ENCODE peak calls at places on chromosomes 2 and 18, in ten cellular contexts. A is thoracic aorta; U is CD8-positive, alpha-beta T cell; K is heart left ventricle; X is tibial artery; V is colonic mucosa; S is hepatocyte; G is cardiac muscle cell; L is endodermal cell; N is osteoblast. D is an unnamed sample. For H3K36me3, the result is how much of the 10 kb centered on the place peaks cover.

GRCh38 chr2:176583530-176584101 is 314.4 kb downstream of the MTX2 start:
- DNase-seq in A (no peak), U (no peak), K (no peak), X (no peak), V (no peak), S (no peak), G (no peak), L (no peak), N (no peak), D (no peak)

GRCh38 chr2:133303150-133303549 is 265.1 kb downstream of the NCKAP5 start:
- DNase-seq in A (no peak), U (no peak), K (no peak), X (no peak), V (no peak), S (no peak), G (no peak), L (no peak), N (no peak), D (no peak)

GRCh38 chr2:234038076-234038802 is 12.3 kb upstream of the SPP2 start:
- DNase-seq in A (no peak), U (no peak), K (no peak), X (no peak), V (no peak), S (no peak), G (no peak), L (no peak), N (no peak), D (no peak)

GRCh38 chr2:49210191-49210590 is 55.9 kb upstream of the FSHR start:
- DNase-seq in A (no peak), U (no peak), K (no peak), X (no peak), V (no peak), S (peak), G (no peak), L (peak), N (no peak), D (no peak)

GRCh38 chr2:45131587-45131986 is 122.3 kb upstream of the SIX2 start:
- DNase-seq in A (no peak), U (no peak), K (no peak), X (no peak), V (no peak), S (no peak), G (peak), L (no peak), N (peak), D (no peak)

GRCh38 chr2:175605989-175606841 is 395.9 kb downstream of the LNPK start:
- DNase-seq in A (no peak), U (no peak), K (no peak), X (no peak), V (no peak), S (peak), G (no peak), L (peak), N (no peak), D (peak)

GRCh38 chr2:175207741-175208438 is 26.4 kb upstream of the ATP5MC3 start:
- DNase-seq in A (no peak), U (no peak), K (peak), X (no peak), V (no peak), S (no peak), G (peak), L (no peak), N (no peak), D (no peak)

GRCh38 chr2:26528186-26528585 is 50.3 kb upstream of the OTOF start:
- DNase-seq in A (no peak), U (no peak), K (no peak), X (no peak), V (no peak), S (no peak), G (no peak), L (peak), N (peak), D (no peak)

GRCh38 chr2:74864728-74865722 is 31.1 kb downstream of the HK2 start:
- DNase-seq in A (no peak), U (no peak), K (no peak), X (no peak), V (no peak), S (no peak), G (peak), L (peak), N (peak), D (no peak)
- TF ChIP-seq CTCF in A (no peak), U (no peak), K (no peak), X (no peak), V (no peak), S (no peak), G (peak), L (peak), N (peak), D (no peak)

DNA sequence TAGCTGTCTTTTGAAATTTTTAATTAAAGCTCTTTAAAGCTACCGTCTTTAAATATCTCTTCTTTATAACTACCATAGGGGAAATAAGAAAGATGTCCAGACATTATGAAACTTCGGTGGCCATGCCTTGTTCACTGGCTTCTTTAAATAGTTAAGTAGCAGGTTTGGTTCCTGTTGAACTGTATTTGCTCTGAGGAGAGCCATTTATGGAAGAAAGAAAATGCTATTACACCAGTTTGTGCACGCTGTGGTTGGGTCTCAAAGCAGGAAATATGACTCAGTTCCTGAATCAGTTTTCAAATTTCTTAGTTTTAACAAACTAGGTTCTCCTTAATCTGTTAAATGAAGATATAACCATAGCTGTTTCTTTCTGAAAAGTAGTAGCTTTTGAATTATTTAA is 12.2 kb downstream of the ARPC2 start:
- DNase-seq in A (no peak), U (no peak), K (no peak), X (peak), V (no peak), S (no peak), G (peak), L (no peak), N (peak), D (no peak)
- H3K36me3 ChIP-seq in A (under half), U (under half), K (half or more), X (half or more), V (under half), S (under half), G (under half), L (half or more), N (half or more), D (half or more)

DNA sequence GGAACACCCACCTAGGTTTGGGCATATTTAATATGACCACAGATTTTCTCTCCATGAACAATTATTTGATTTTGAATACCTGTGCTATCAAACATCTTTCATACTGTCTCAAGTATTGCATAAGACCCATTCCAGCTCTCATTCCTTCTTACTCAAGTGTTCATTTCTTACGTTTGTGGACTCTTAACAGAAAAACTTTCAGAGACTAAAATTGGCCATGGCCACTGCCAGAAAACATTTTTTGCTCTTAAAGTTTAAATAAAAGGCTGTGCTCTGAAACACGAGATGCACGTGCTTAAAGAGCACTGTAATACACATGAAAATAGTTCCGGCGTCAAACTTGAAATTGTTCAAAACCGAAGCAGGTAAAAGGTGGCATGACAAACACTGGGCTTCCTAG is 89.3 kb downstream of the LIMS1 start:
- DNase-seq in A (no peak), U (no peak), K (no peak), X (no peak), V (no peak), S (no peak), G (no peak), L (no peak), N (no peak), D (no peak)
- H3K4me3 ChIP-seq in A (no peak), U (no peak), K (no peak), X (no peak), V (no peak), S (no peak), G (no peak), L (no peak), N (no peak), D (no peak)

GRCh38 chr18:28108801-28109200 is 68.1 kb downstream of the CDH2 start:
- DNase-seq in A (no peak), U (no peak), K (no peak), X (no peak), V (no peak), S (peak), G (peak), L (no peak), N (peak), D (no peak)
- TF ChIP-seq CTCF in A (no peak), U (no peak), K (no peak), X (no peak), V (no peak), S (peak), G (peak), L (peak), N (peak), D (no peak)

GRCh38 chr2:189559579-189560272 is 20.9 kb downstream of the SLC40A1 start:
- DNase-seq in A (no peak), U (no peak), K (peak), X (no peak), V (no peak), S (no peak), G (peak), L (no peak), N (no peak), D (no peak)

GRCh38 chr2:189560273-189560586 is 20.4 kb downstream of the SLC40A1 start:
- DNase-seq in A (no peak), U (no peak), K (no peak), X (no peak), V (no peak), S (no peak), G (no peak), L (no peak), N (no peak), D (no peak)

GRCh38 chr2:189557373-189557772 is 23.2 kb downstream of the SLC40A1 start:
- DNase-seq in A (no peak), U (no peak), K (no peak), X (no peak), V (no peak), S (no peak), G (no peak), L (no peak), N (no peak), D (no peak)

GRCh38 chr2:189558516-189559263 is 21.9 kb downstream of the SLC40A1 start:
- DNase-seq in A (no peak), U (no peak), K (no peak), X (no peak), V (no peak), S (no peak), G (no peak), L (no peak), N (no peak), D (no peak)

DNA sequence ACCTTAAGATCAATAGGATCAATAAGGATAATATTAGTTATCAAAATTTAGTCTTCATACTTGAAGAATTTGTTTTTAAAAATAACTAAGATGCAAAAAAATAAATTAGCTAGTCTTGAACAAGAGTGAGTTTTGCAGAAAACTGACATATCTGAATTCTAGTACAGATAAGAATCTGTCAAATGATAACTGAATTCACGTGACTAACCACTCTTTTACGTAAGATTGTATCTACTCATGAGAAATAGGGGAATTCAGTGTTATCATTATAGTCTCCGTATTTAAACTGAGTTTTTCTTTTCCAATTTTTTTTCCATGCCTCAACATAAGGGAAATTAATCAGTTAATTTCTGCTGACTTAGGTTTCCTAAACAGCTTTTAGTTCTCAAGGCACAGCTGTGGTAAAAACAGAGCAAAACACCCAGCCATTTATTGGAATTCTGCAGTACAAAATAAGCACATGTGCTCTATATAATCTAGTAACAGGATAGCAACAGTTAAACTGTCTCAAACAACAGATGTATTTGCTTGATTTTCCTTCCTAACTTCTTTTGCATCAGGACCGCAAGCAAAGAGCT is 19.1 kb downstream of the SLC40A1 start:
- DNase-seq in A (no peak), U (no peak), K (no peak), X (no peak), V (no peak), S (no peak), G (peak), L (no peak), N (no peak), D (no peak)
- H3K36me3 ChIP-seq in A (under half), U (under half), K (under half), X (under half), V (under half), S (under half), G (under half), L (half or more), N (under half), D (under half)

GRCh38 chr2:6773007-6773693 is 92.6 kb downstream of the CMPK2 start:
- DNase-seq in A (no peak), U (peak), K (peak), X (peak), V (peak), S (peak), G (peak), L (peak), N (peak), D (peak)
- H3K4me3 ChIP-seq in A (no peak), U (no peak), K (peak), X (no peak), V (no peak), S (no peak), G (no peak), L (no peak), N (no peak), D (no peak)

GRCh38 chr2:1701020-1701419 is 43.3 kb downstream of the PXDN start:
- DNase-seq in A (no peak), U (no peak), K (no peak), X (no peak), V (no peak), S (no peak), G (no peak), L (peak), N (peak), D (no peak)
- TF ChIP-seq CTCF in A (no peak), U (no peak), K (no peak), X (no peak), V (no peak), S (no peak), G (no peak), L (no peak), N (no peak), D (no peak)

GRCh38 chr2:88735853-88736252 is 44.4 kb downstream of the RPIA start:
- DNase-seq in A (no peak), U (no peak), K (no peak), X (no peak), V (no peak), S (peak), G (no peak), L (no peak), N (no peak), D (no peak)

GRCh38 chr2:88738271-88738670 is 46.8 kb downstream of the RPIA start:
- DNase-seq in A (no peak), U (no peak), K (no peak), X (no peak), V (no peak), S (no peak), G (peak), L (no peak), N (no peak), D (no peak)

GRCh38 chr2:88735133-88735532 is 43.7 kb downstream of the RPIA start:
- DNase-seq in A (no peak), U (no peak), K (no peak), X (no peak), V (no peak), S (no peak), G (no peak), L (no peak), N (no peak), D (no peak)

GRCh38 chr2:88737385-88737784 is 45.9 kb downstream of the RPIA start:
- DNase-seq in A (no peak), U (no peak), K (no peak), X (no peak), V (no peak), S (no peak), G (peak), L (no peak), N (no peak), D (no peak)

GRCh38 chr2:88739985-88740600 is 48.6 kb downstream of the RPIA start:
- DNase-seq in A (no peak), U (peak), K (no peak), X (peak), V (peak), S (peak), G (peak), L (peak), N (peak), D (peak)
- H3K36me3 ChIP-seq in A (under half), U (under half), K (half or more), X (half or more), V (under half), S (under half), G (under half), L (half or more), N (under half), D (under half)

GRCh38 chr2:228681426-228681825 is 499.9 kb upstream of the SPHKAP start:
- DNase-seq in A (no peak), U (no peak), K (no peak), X (no peak), V (no peak), S (peak), G (peak), L (peak), N (no peak), D (no peak)
- H3K4me3 ChIP-seq in A (no peak), U (no peak), K (no peak), X (no peak), V (no peak), S (no peak), G (no peak), L (no peak), N (no peak), D (no peak)

DNA sequence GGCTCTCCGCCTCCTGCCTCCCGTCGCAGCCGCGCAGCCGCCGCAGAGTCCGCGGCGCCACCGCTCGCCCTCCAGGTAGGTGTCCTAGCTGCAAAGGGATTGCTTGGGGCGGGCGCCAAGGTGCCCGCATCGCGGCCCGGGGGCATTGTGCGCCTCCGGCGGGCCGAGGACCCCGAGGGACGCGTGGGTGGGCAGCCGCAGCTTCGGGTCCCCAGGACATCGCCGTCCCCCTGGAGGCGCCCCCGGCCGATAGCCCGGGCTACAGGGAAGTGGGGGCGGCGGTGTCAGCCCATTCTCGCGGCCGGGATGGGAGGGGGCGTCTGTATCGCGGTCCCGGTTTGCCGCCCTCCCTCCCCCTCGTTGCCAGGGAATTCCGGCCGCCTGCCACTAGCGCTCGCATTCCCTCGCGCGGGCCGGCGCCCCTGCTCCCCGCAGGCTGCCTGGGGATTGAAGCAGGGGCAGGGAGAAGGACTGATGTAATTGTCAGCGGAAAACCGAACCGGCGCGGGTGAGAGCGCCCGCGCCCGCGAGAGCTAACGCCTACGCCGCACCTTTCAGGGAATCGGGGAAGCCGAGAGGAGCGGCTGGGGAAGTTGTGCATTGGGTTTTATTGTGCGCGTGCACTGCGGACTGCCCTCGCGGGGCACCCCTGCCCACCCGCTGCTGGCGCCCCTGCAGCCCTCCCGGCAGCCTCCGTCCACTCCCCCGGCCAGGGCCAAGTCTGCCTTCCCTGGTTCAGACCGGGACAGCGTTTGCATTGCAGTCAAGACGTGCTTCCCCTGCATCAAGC is 483 bp downstream of the OSBPL6 start:
- DNase-seq in A (no peak), U (no peak), K (peak), X (peak), V (peak), S (peak), G (peak), L (peak), N (peak), D (peak)
- TF ChIP-seq CTCF in A (no peak), U (no peak), K (no peak), X (no peak), V (no peak), S (no peak), G (no peak), L (no peak), N (no peak), D (no peak)

D was measured in left lung.